ENCODE peak calls at places on chromosomes 5 and 9, in five cellular contexts. One of them, this sample, is unnamed.

GRCh38 chr9:74132986-74133385 is 364.1 kb upstream of the RORB start:
- DNase-seq in lower leg skin: no peak
- DNase-seq in choroid plexus epithelial cell: no peak
- DNase-seq in HCT116: no peak
- DNase-seq in NB4: no peak
- DNase-seq in this sample: no peak

GRCh38 chr5:1644810-1645571 is 121.2 kb upstream of the LPCAT1 start:
- DNase-seq in choroid plexus epithelial cell: peak; percentile 89
- DNase-seq in lower leg skin: peak; percentile 50
- DNase-seq in NB4: peak; percentile 84
- DNase-seq in HCT116: peak; percentile 71
- DNase-seq in this sample: peak; percentile 85

GRCh38 chr5:126178521-126178920 is 244.7 kb upstream of the GRAMD2B start:
- DNase-seq in lower leg skin: peak; percentile 17
- DNase-seq in NB4: no peak
- DNase-seq in choroid plexus epithelial cell: peak; percentile 21
- DNase-seq in HCT116: no peak
- DNase-seq in this sample: no peak

GRCh38 chr9:104743377-104743985 is 4.0 kb upstream of the NIPSNAP3A start:
- DNase-seq in NB4: peak; percentile 80
- DNase-seq in HCT116: peak; percentile 51
- DNase-seq in choroid plexus epithelial cell: peak; percentile 86
- DNase-seq in lower leg skin: no peak
- DNase-seq in this sample: peak; percentile 16

GRCh38 chr9:91192785-91193657 is 168.7 kb downstream of the AUH start:
- DNase-seq in NB4: peak; percentile 96
- DNase-seq in choroid plexus epithelial cell: peak; percentile 99
- DNase-seq in HCT116: peak; percentile 97
- DNase-seq in lower leg skin: peak; percentile 90
- DNase-seq in this sample: peak; percentile 88

GRCh38 chr9:14096182-14096922 is 217.6 kb downstream of the NFIB start:
- DNase-seq in lower leg skin: no peak
- DNase-seq in NB4: no peak
- DNase-seq in choroid plexus epithelial cell: peak; percentile 88
- DNase-seq in HCT116: no peak
- DNase-seq in this sample: peak; percentile 63

GRCh38 chr5:12141496-12141895 is 237.2 kb upstream of the CTNND2 start:
- DNase-seq in lower leg skin: no peak
- DNase-seq in NB4: no peak
- DNase-seq in HCT116: no peak
- DNase-seq in choroid plexus epithelial cell: no peak
- DNase-seq in this sample: no peak

GRCh38 chr5:12805165-12805698 is 901.0 kb upstream of the CTNND2 start:
- DNase-seq in lower leg skin: no peak
- DNase-seq in choroid plexus epithelial cell: no peak
- DNase-seq in HCT116: no peak
- DNase-seq in NB4: no peak
- DNase-seq in this sample: no peak

GRCh38 chr9:133914483-133915342 is 77.4 kb downstream of the VAV2 start:
- DNase-seq in choroid plexus epithelial cell: no peak
- DNase-seq in HCT116: no peak
- DNase-seq in NB4: no peak
- DNase-seq in lower leg skin: no peak
- DNase-seq in this sample: no peak

GRCh38 chr5:99331061-99331460 is 402.3 kb upstream of the CHD1 start:
- DNase-seq in choroid plexus epithelial cell: no peak
- DNase-seq in lower leg skin: no peak
- DNase-seq in NB4: no peak
- DNase-seq in HCT116: no peak
- DNase-seq in this sample: no peak

GRCh38 chr9:113581865-113582697 is 118.6 kb downstream of the RGS3 start:
- DNase-seq in choroid plexus epithelial cell: peak; percentile 85
- DNase-seq in lower leg skin: peak; percentile 75
- DNase-seq in HCT116: no peak
- DNase-seq in NB4: peak; percentile 57
- DNase-seq in this sample: peak; percentile 68

GRCh38 chr5:175616083-175616482 is 41.8 kb upstream of the HRH2 start:
- DNase-seq in choroid plexus epithelial cell: no peak
- DNase-seq in HCT116: no peak
- DNase-seq in lower leg skin: no peak
- DNase-seq in NB4: no peak
- DNase-seq in this sample: no peak

GRCh38 chr5:149851211-149851610 is 93.4 kb downstream of the PDE6A start:
- DNase-seq in HCT116: no peak
- DNase-seq in choroid plexus epithelial cell: no peak
- DNase-seq in lower leg skin: no peak
- DNase-seq in NB4: no peak
- DNase-seq in this sample: no peak

GRCh38 chr5:129963359-129963758 is 59.1 kb downstream of the CHSY3 start:
- DNase-seq in lower leg skin: no peak
- DNase-seq in HCT116: no peak
- DNase-seq in NB4: no peak
- DNase-seq in choroid plexus epithelial cell: peak; percentile 96
- DNase-seq in this sample: no peak

GRCh38 chr5:64229163-64229774 is 63.6 kb downstream of the RNF180 start:
- DNase-seq in choroid plexus epithelial cell: peak; percentile 65
- DNase-seq in lower leg skin: no peak
- DNase-seq in HCT116: no peak
- DNase-seq in NB4: peak; percentile 35
- DNase-seq in this sample: no peak

GRCh38 chr9:6153425-6153824 is 62.2 kb upstream of the IL33 start:
- DNase-seq in choroid plexus epithelial cell: peak; percentile 16
- DNase-seq in HCT116: no peak
- DNase-seq in lower leg skin: no peak
- DNase-seq in NB4: no peak
- DNase-seq in this sample: no peak

GRCh38 chr9:97768731-97769130 is 71.6 kb upstream of the XPA start:
- DNase-seq in HCT116: no peak
- DNase-seq in choroid plexus epithelial cell: peak; percentile 22
- DNase-seq in lower leg skin: no peak
- DNase-seq in NB4: no peak
- DNase-seq in this sample: no peak

GRCh38 chr9:131677445-131678180 is 62.3 kb downstream of the RAPGEF1 start:
- DNase-seq in choroid plexus epithelial cell: peak; percentile 77
- DNase-seq in lower leg skin: no peak
- DNase-seq in NB4: peak; percentile 62
- DNase-seq in HCT116: no peak
- DNase-seq in this sample: no peak

GRCh38 chr5:137995077-137995746 is 37.7 kb downstream of the FAM13B start:
- DNase-seq in choroid plexus epithelial cell: peak; percentile 78
- DNase-seq in HCT116: no peak
- DNase-seq in NB4: peak; percentile 77
- DNase-seq in lower leg skin: no peak
- DNase-seq in this sample: no peak

GRCh38 chr9:115921301-115921700 is 232.3 kb upstream of the PAPPA start:
- DNase-seq in choroid plexus epithelial cell: peak; percentile 44
- DNase-seq in NB4: no peak
- DNase-seq in lower leg skin: no peak
- DNase-seq in HCT116: no peak
- DNase-seq in this sample: no peak

GRCh38 chr5:141871870-141872269 is 6.3 kb downstream of the PCDH1 start:
- DNase-seq in HCT116: no peak
- DNase-seq in NB4: no peak
- DNase-seq in choroid plexus epithelial cell: no peak
- DNase-seq in lower leg skin: no peak
- DNase-seq in this sample: no peak

GRCh38 chr9:26747611-26748010 is 145.0 kb downstream of the CAAP1 start:
- DNase-seq in lower leg skin: no peak
- DNase-seq in choroid plexus epithelial cell: no peak
- DNase-seq in HCT116: no peak
- DNase-seq in NB4: no peak
- DNase-seq in this sample: no peak

GRCh38 chr5:120479066-120479465 is 15.0 kb downstream of the PRR16 start:
- DNase-seq in NB4: no peak
- DNase-seq in lower leg skin: no peak
- DNase-seq in choroid plexus epithelial cell: peak; percentile 46
- DNase-seq in HCT116: no peak
- DNase-seq in this sample: no peak

GRCh38 chr9:27377811-27378345 is 80.9 kb upstream of the EQTN start:
- DNase-seq in NB4: no peak
- DNase-seq in choroid plexus epithelial cell: no peak
- DNase-seq in lower leg skin: no peak
- DNase-seq in HCT116: no peak
- DNase-seq in this sample: no peak

GRCh38 chr5:170120576-170120975 is 14.9 kb downstream of the FOXI1 start:
- DNase-seq in NB4: no peak
- DNase-seq in lower leg skin: no peak
- DNase-seq in HCT116: no peak
- DNase-seq in choroid plexus epithelial cell: peak; percentile 52
- DNase-seq in this sample: no peak

GRCh38 chr9:114089206-114089840 is 9.8 kb downstream of the KIF12 start:
- DNase-seq in HCT116: no peak
- DNase-seq in lower leg skin: no peak
- DNase-seq in choroid plexus epithelial cell: no peak
- DNase-seq in NB4: no peak
- DNase-seq in this sample: no peak

GRCh38 chr5:149030392-149030791 is 32.5 kb downstream of the SH3TC2 start:
- DNase-seq in lower leg skin: no peak
- DNase-seq in HCT116: no peak
- DNase-seq in NB4: no peak
- DNase-seq in choroid plexus epithelial cell: peak; percentile 93
- DNase-seq in this sample: no peak

GRCh38 chr9:94861589-94862241 is 135.2 kb downstream of the AOPEP start:
- DNase-seq in NB4: peak; percentile 52
- DNase-seq in HCT116: no peak
- DNase-seq in lower leg skin: no peak
- DNase-seq in choroid plexus epithelial cell: peak; percentile 74
- DNase-seq in this sample: no peak

GRCh38 chr9:123286324-123286723 is 17.9 kb upstream of the STRBP start:
- DNase-seq in choroid plexus epithelial cell: no peak
- DNase-seq in NB4: no peak
- DNase-seq in lower leg skin: no peak
- DNase-seq in HCT116: no peak
- DNase-seq in this sample: no peak

GRCh38 chr5:68240196-68240595 is 24.6 kb downstream of the PIK3R1 start:
- DNase-seq in choroid plexus epithelial cell: no peak
- DNase-seq in HCT116: no peak
- DNase-seq in lower leg skin: no peak
- DNase-seq in NB4: peak; percentile 79
- DNase-seq in this sample: no peak

GRCh38 chr5:61052870-61053269 is 107.9 kb downstream of the NDUFAF2 start:
- DNase-seq in lower leg skin: no peak
- DNase-seq in NB4: no peak
- DNase-seq in choroid plexus epithelial cell: peak; percentile 85
- DNase-seq in HCT116: peak; percentile 93
- DNase-seq in this sample: no peak

GRCh38 chr5:108326982-108327381 is 54.9 kb downstream of the FBXL17 start:
- DNase-seq in lower leg skin: no peak
- DNase-seq in NB4: no peak
- DNase-seq in choroid plexus epithelial cell: no peak
- DNase-seq in HCT116: no peak
- DNase-seq in this sample: no peak

GRCh38 chr5:141349917-141350619 is at the start of gene PCDHGB1:
- DNase-seq in lower leg skin: no peak
- DNase-seq in HCT116: no peak
- DNase-seq in choroid plexus epithelial cell: peak; percentile 47
- DNase-seq in NB4: peak; percentile 81
- DNase-seq in this sample: peak; percentile 60

GRCh38 chr5:66861402-66861801 is 265.2 kb downstream of the MAST4 start:
- DNase-seq in NB4: no peak
- DNase-seq in choroid plexus epithelial cell: no peak
- DNase-seq in lower leg skin: no peak
- DNase-seq in HCT116: no peak
- DNase-seq in this sample: no peak

DNA sequence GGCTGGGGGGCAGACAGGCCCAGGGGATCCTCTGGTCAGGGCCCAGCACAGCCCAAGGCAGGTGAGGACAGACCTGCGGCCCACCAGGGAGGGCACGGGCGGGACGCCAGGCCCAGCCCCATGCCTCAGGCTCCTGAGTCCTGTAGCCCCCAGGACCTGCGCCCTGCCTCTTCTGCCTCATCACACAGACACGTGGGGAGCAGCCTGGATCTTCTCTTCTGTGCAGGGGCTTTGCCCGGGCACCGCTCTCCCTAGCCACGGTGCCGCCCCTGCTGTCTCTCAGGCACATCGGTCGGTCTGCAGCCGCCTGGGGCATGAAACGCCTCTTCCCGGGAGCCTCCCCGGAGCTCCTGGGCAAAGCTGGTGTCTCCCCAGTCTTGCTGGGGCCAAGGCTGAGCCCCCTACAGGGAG is 40.2 kb upstream of the EGFL7 start:
- DNase-seq in HCT116: no peak
- DNase-seq in NB4: no peak
- DNase-seq in choroid plexus epithelial cell: no peak
- DNase-seq in lower leg skin: no peak
- DNase-seq in this sample: no peak
- H3K4me3 ChIP-seq in HCT116: no peak overlapping the region
- H3K4me3 ChIP-seq in NB4: no peak overlapping the region
- H3K4me3 ChIP-seq in choroid plexus epithelial cell: no peak overlapping the region
- H3K4me3 ChIP-seq in lower leg skin: no peak overlapping the region
- H3K4me3 ChIP-seq in this sample: no peak overlapping the region

GRCh38 chr5:113510836-113511451 is 2.5 kb upstream of the YTHDC2 start:
- DNase-seq in HCT116: peak; percentile 39
- DNase-seq in lower leg skin: no peak
- DNase-seq in choroid plexus epithelial cell: peak; percentile 80
- DNase-seq in NB4: peak; percentile 57
- DNase-seq in this sample: no peak
- TF ChIP-seq CTCF in HCT116: peak; percentile 84
- TF ChIP-seq CTCF in lower leg skin: no peak
- TF ChIP-seq CTCF in choroid plexus epithelial cell: peak; percentile 54
- TF ChIP-seq CTCF in NB4: no peak
- TF ChIP-seq CTCF in this sample: peak; percentile 32

GRCh38 chr9:70411141-70411929 is 3.1 kb downstream of the KLF9 start:
- DNase-seq in lower leg skin: peak; percentile 70
- DNase-seq in choroid plexus epithelial cell: peak; percentile 81
- DNase-seq in HCT116: no peak
- DNase-seq in NB4: peak; percentile 19
- DNase-seq in this sample: peak; percentile 64
- H3K4me3 ChIP-seq in lower leg skin: peak overlapping the region; percentile 99
- H3K4me3 ChIP-seq in choroid plexus epithelial cell: peak overlapping the region; percentile 70
- H3K4me3 ChIP-seq in HCT116: peak overlapping the region; percentile 68
- H3K4me3 ChIP-seq in NB4: peak overlapping the region; percentile 80
- H3K4me3 ChIP-seq in this sample: peak overlapping the region; percentile 74

GRCh38 chr9:108191065-108191464 is 664.7 kb downstream of the ACTL7B start:
- DNase-seq in HCT116: no peak
- DNase-seq in choroid plexus epithelial cell: no peak
- DNase-seq in NB4: peak; percentile 29
- DNase-seq in lower leg skin: no peak
- DNase-seq in this sample: no peak
- TF ChIP-seq CTCF in HCT116: no peak
- TF ChIP-seq CTCF in choroid plexus epithelial cell: no peak
- TF ChIP-seq CTCF in NB4: no peak
- TF ChIP-seq CTCF in lower leg skin: no peak
- TF ChIP-seq CTCF in this sample: no peak